ENCODE peak calls at places on chromosomes 5 and 9, in eight cellular contexts. S is OCI-LY7, A is GM23248, T is lower lobe of right lung, V is fibroblast of lung, Y is iPS DF 6.9, F is BE2C, D is stomach. G is an unnamed sample. For H3K4me1 and H3K36me3, the result is how much of the 10 kb centered on the place peaks cover.

GRCh38 chr9:115373000-115373709 is 255.2 kb upstream of the TNC start:
- DNase-seq in V (peak), D (peak), T (no peak), A (peak), S (no peak), F (no peak), Y (no peak), G (peak)

GRCh38 chr5:37886207-37886905 is 46.5 kb upstream of the GDNF start:
- DNase-seq in V (no peak), A (no peak), S (no peak), Y (no peak), F (peak), D (no peak), T (no peak), G (no peak)

GRCh38 chr9:29038332-29038731 is 1465.1 kb upstream of the C9orf72 start:
- DNase-seq in F (no peak), A (no peak), V (no peak), D (no peak), Y (no peak), S (no peak), T (no peak), G (no peak)

GRCh38 chr9:70470050-70471015 is 55.9 kb upstream of the KLF9 start:
- DNase-seq in A (peak), S (no peak), F (no peak), T (no peak), Y (no peak), V (no peak), D (peak), G (no peak)

GRCh38 chr9:113609562-113610318 is 146.2 kb downstream of the RGS3 start:
- DNase-seq in V (peak), S (no peak), F (peak), D (peak), Y (no peak), T (peak), A (no peak), G (no peak)

GRCh38 chr9:109447329-109448076 is 50.6 kb downstream of the PTPN3 start:
- DNase-seq in T (no peak), F (no peak), S (no peak), A (no peak), D (no peak), V (no peak), Y (no peak), G (no peak)

GRCh38 chr5:2120361-2120760 is 237.6 kb upstream of the IRX4 start:
- DNase-seq in D (no peak), A (no peak), F (no peak), T (no peak), S (no peak), Y (no peak), V (no peak), G (no peak)

GRCh38 chr9:121636411-121636865 is 15.0 kb upstream of the DAB2IP start:
- DNase-seq in A (peak), S (no peak), F (peak), T (no peak), D (no peak), V (peak), Y (no peak), G (no peak)

GRCh38 chr5:139670369-139671095 is 22.4 kb downstream of the CXXC5 start:
- DNase-seq in T (no peak), A (no peak), S (peak), F (no peak), Y (no peak), D (no peak), V (no peak), G (no peak)

GRCh38 chr5:78574731-78575161 is 73.8 kb downstream of the LHFPL2 start:
- DNase-seq in F (no peak), Y (no peak), D (no peak), A (peak), V (no peak), T (no peak), S (peak), G (no peak)

GRCh38 chr5:150641006-150641570 is 628 bp downstream of the SYNPO start:
- DNase-seq in Y (no peak), A (peak), V (peak), T (no peak), S (no peak), F (peak), D (no peak), G (no peak)
- H3K4me1 ChIP-seq in Y (under half), A (half or more), V (half or more), T (half or more), S (under half), F (half or more), D (half or more), G (half or more)

GRCh38 chr9:6080154-6080716 is 64.8 kb upstream of the RANBP6 start:
- DNase-seq in S (peak), Y (peak), V (peak), A (peak), D (peak), T (peak), F (peak), G (peak)

GRCh38 chr9:6073731-6074130 is 58.3 kb upstream of the RANBP6 start:
- DNase-seq in D (no peak), F (no peak), Y (no peak), S (no peak), T (no peak), A (no peak), V (no peak), G (no peak)

GRCh38 chr9:6076856-6077255 is 61.4 kb upstream of the RANBP6 start:
- DNase-seq in V (no peak), D (no peak), Y (no peak), F (no peak), S (no peak), A (peak), T (no peak), G (no peak)

GRCh38 chr9:6078382-6079105 is 63.1 kb upstream of the RANBP6 start:
- DNase-seq in T (no peak), D (no peak), Y (no peak), V (no peak), S (no peak), A (no peak), F (no peak), G (no peak)

GRCh38 chr9:6079386-6079785 is 64.0 kb upstream of the RANBP6 start:
- DNase-seq in Y (no peak), V (no peak), A (no peak), S (no peak), D (no peak), T (no peak), F (no peak), G (no peak)
- H3K4me3 ChIP-seq in Y (no peak), V (peak), A (peak), S (peak), D (no peak), T (peak), F (peak), G (peak)

DNA sequence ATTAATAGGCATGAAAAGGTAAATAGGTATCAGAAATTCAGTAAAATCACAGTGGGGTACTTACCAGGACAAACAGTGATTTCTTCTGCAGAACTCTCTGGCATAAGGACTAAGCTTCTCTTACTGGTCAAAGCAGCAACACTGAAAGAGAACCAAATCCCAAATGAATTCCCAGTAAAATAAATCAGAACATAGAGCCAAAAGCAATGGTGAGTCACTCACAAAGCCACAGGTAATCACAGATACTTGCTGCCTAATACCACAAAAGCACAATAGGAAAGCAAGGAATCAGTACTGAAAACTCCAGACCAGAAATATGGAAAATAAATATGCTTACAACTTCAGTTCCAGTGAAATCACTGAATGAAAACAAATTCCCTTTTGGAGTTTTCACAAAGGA is 50.7 kb downstream of the UIMC1 start:
- DNase-seq in F (no peak), D (no peak), A (peak), S (no peak), V (no peak), Y (no peak), T (no peak), G (no peak)
- H3K36me3 ChIP-seq in F (under half), D (under half), A (under half), S (half or more), V (under half), Y (under half), T (half or more), G (half or more)

GRCh38 chr9:134656334-134657034 is 14.9 kb downstream of the COL5A1 start:
- DNase-seq in Y (no peak), V (no peak), F (peak), S (peak), T (no peak), D (no peak), A (peak), G (no peak)

GRCh38 chr9:134655591-134656333 is 14.2 kb downstream of the COL5A1 start:
- DNase-seq in S (no peak), D (no peak), F (peak), Y (no peak), A (no peak), V (no peak), T (peak), G (no peak)

GRCh38 chr9:134659688-134660131 is 18.1 kb downstream of the COL5A1 start:
- DNase-seq in A (no peak), S (no peak), T (no peak), F (peak), Y (no peak), V (no peak), D (no peak), G (peak)

GRCh38 chr9:134658378-134658955 is 16.9 kb downstream of the COL5A1 start:
- DNase-seq in S (no peak), V (no peak), A (no peak), F (peak), Y (no peak), T (peak), D (no peak), G (peak)

DNA sequence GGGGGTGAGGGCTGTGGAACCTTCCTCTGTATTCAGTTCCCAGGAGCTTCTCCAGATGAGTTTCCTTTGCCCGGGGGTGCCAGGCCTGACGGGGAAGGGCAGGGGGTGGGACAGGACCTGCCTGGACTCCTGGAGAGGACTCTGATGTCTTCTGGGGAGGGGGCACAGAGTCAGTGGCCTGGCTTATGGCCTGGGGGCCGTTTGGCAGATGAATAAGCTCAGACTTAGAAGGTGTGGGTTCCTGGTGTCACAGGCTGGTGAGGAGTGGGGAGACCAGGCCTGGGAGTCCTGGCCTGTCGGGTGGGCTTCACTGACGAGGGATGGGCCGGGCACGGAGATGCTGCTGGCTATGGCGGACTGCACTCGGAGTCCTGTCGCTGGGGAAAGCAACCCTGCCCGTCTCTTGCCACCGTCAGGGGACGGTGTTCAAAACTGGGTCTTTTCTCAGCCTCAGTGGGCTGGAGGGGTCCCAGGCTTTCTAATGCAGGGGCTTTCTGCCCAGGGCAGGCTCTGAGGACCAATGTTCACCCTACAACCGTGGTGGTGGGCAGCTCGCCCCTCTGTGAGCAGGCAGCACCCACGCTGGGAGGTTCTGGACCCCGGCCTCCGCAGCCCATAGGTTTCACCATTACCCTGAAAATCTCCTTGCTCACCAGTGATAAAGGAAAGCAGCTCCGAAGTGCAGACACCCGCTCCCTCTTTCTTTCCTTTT is 16.2 kb downstream of the COL5A1 start:
- DNase-seq in D (no peak), T (peak), Y (no peak), F (peak), V (no peak), S (no peak), A (no peak), G (peak)
- H3K4me1 ChIP-seq in D (under half), T (under half), Y (under half), F (under half), V (under half), S (under half), A (under half), G (under half)

GRCh38 chr5:143898914-143899591 is 87.1 kb downstream of the HMHB1 start:
- DNase-seq in S (no peak), A (no peak), Y (no peak), V (peak), F (no peak), D (no peak), T (no peak), G (no peak)
- H3K4me3 ChIP-seq in S (no peak), A (no peak), Y (no peak), V (no peak), F (no peak), D (no peak), T (no peak), G (no peak)

GRCh38 chr5:96775689-96776088 is 32.1 kb downstream of the ERAP1 start:
- DNase-seq in F (no peak), Y (no peak), D (no peak), T (no peak), A (no peak), S (no peak), V (no peak), G (no peak)

GRCh38 chr5:96778409-96778808 is 29.3 kb downstream of the ERAP1 start:
- DNase-seq in S (no peak), V (no peak), D (no peak), A (no peak), T (no peak), F (no peak), Y (no peak), G (no peak)

GRCh38 chr5:96772542-96772941 is 35.2 kb downstream of the ERAP1 start:
- DNase-seq in T (no peak), Y (no peak), A (no peak), V (no peak), F (no peak), D (no peak), S (no peak), G (no peak)

GRCh38 chr5:96776606-96777005 is 31.1 kb downstream of the ERAP1 start:
- DNase-seq in F (no peak), Y (no peak), A (no peak), V (no peak), T (no peak), D (no peak), S (no peak), G (no peak)

GRCh38 chr5:96775050-96775449 is 32.7 kb downstream of the ERAP1 start:
- DNase-seq in Y (no peak), D (no peak), A (no peak), T (no peak), S (no peak), F (no peak), V (no peak), G (no peak)
- H3K36me3 ChIP-seq in Y (under half), D (under half), A (half or more), T (half or more), S (half or more), F (under half), V (under half), G (half or more)

DNA sequence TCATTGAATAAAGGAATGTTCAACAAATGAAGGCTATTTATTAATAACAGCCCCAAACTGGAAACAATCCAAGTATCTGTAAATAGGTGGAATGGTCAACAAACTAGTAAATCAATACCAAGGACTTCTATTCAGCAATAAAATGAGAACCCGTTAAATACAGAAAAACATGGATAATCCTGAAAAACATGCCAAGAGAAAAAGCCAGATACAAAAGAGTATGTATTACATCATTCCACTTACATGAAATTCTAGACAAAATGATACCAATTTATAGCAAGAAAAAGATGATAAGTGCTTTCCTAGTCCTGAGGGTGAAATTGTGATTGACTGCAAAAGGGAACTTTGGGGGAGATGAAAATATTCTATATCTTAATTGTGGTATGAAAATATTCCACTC is 3.1 kb downstream of the PJA2 start:
- DNase-seq in D (no peak), Y (no peak), F (no peak), T (no peak), A (peak), V (no peak), S (no peak), G (no peak)
- H3K4me1 ChIP-seq in D (under half), Y (under half), F (under half), T (half or more), A (under half), V (under half), S (under half), G (under half)

G was measured in RWPE2.